ENCODE peak calls at places on chromosomes 3 and 15, in four cellular contexts. One of them, this sample, is unnamed.

GRCh38 chr3:25448750-25449684 is 21.0 kb downstream of the RARB start:
- DNase-seq in COR-L47: peak
- DNase-seq in NCI-H2081: peak
- DNase-seq in Right ventricle myocardium superior: peak
- DNase-seq in this sample: no peak

GRCh38 chr3:117131259-117131658 is 421.7 kb downstream of the TUSC7 start:
- DNase-seq in COR-L47: no peak
- DNase-seq in NCI-H2081: no peak
- DNase-seq in Right ventricle myocardium superior: peak
- DNase-seq in this sample: no peak

GRCh38 chr3:115800489-115801080 is 177.3 kb downstream of the GAP43 start:
- DNase-seq in COR-L47: no peak
- DNase-seq in NCI-H2081: no peak
- DNase-seq in Right ventricle myocardium superior: no peak
- DNase-seq in this sample: no peak

GRCh38 chr3:16059081-16059537 is 115.4 kb upstream of the GALNT15 start:
- DNase-seq in COR-L47: no peak
- DNase-seq in NCI-H2081: no peak
- DNase-seq in Right ventricle myocardium superior: no peak
- DNase-seq in this sample: no peak

GRCh38 chr15:92907229-92907628 is 7.1 kb downstream of the CHD2 start:
- DNase-seq in COR-L47: no peak
- DNase-seq in NCI-H2081: no peak
- DNase-seq in Right ventricle myocardium superior: no peak
- DNase-seq in this sample: no peak

GRCh38 chr3:196643761-196644160 is 4.3 kb downstream of the NRROS start:
- DNase-seq in COR-L47: no peak
- DNase-seq in NCI-H2081: no peak
- DNase-seq in Right ventricle myocardium superior: no peak
- DNase-seq in this sample: no peak

GRCh38 chr3:169964176-169964575 is 2.4 kb upstream of the SEC62 start:
- DNase-seq in COR-L47: no peak
- DNase-seq in NCI-H2081: no peak
- DNase-seq in Right ventricle myocardium superior: no peak
- DNase-seq in this sample: no peak

GRCh38 chr3:193563999-193564398 is 9.3 kb upstream of the ATP13A4 start:
- DNase-seq in COR-L47: peak
- DNase-seq in NCI-H2081: peak
- DNase-seq in Right ventricle myocardium superior: no peak
- DNase-seq in this sample: no peak

GRCh38 chr3:179608931-179609720 is 4.5 kb downstream of the NDUFB5 start:
- DNase-seq in COR-L47: no peak
- DNase-seq in NCI-H2081: no peak
- DNase-seq in Right ventricle myocardium superior: no peak
- DNase-seq in this sample: peak

GRCh38 chr3:29385056-29385455 is 104.2 kb downstream of the RBMS3 start:
- DNase-seq in COR-L47: no peak
- DNase-seq in NCI-H2081: no peak
- DNase-seq in Right ventricle myocardium superior: no peak
- DNase-seq in this sample: no peak

GRCh38 chr3:29194139-29194538 is 86.7 kb upstream of the RBMS3 start:
- DNase-seq in COR-L47: no peak
- DNase-seq in NCI-H2081: no peak
- DNase-seq in Right ventricle myocardium superior: no peak
- DNase-seq in this sample: no peak

GRCh38 chr15:100570282-100570681 is 31.7 kb downstream of the LINS1 start:
- DNase-seq in COR-L47: no peak
- DNase-seq in NCI-H2081: no peak
- DNase-seq in Right ventricle myocardium superior: no peak
- DNase-seq in this sample: no peak

GRCh38 chr3:71356272-71356671 is 227.3 kb downstream of the FOXP1 start:
- DNase-seq in COR-L47: no peak
- DNase-seq in NCI-H2081: no peak
- DNase-seq in Right ventricle myocardium superior: no peak
- DNase-seq in this sample: no peak

GRCh38 chr15:50248994-50249586 is 16.4 kb downstream of the HDC start:
- DNase-seq in COR-L47: no peak
- DNase-seq in NCI-H2081: no peak
- DNase-seq in Right ventricle myocardium superior: no peak
- DNase-seq in this sample: no peak

GRCh38 chr3:171831936-171832335 is 11.2 kb upstream of the TMEM212 start:
- DNase-seq in COR-L47: no peak
- DNase-seq in NCI-H2081: no peak
- DNase-seq in Right ventricle myocardium superior: no peak
- DNase-seq in this sample: no peak

GRCh38 chr3:23254875-23255274 is 51.7 kb downstream of the UBE2E2 start:
- DNase-seq in COR-L47: no peak
- DNase-seq in NCI-H2081: no peak
- DNase-seq in Right ventricle myocardium superior: no peak
- DNase-seq in this sample: no peak

GRCh38 chr15:71106802-71107500 is 8.3 kb upstream of the THSD4 start:
- DNase-seq in COR-L47: no peak
- DNase-seq in NCI-H2081: no peak
- DNase-seq in Right ventricle myocardium superior: no peak
- DNase-seq in this sample: no peak

GRCh38 chr3:30293621-30294240 is 312.7 kb upstream of the TGFBR2 start:
- DNase-seq in COR-L47: no peak
- DNase-seq in NCI-H2081: no peak
- DNase-seq in Right ventricle myocardium superior: no peak
- DNase-seq in this sample: no peak

GRCh38 chr3:137612293-137612692 is 151.8 kb upstream of the SOX14 start:
- DNase-seq in COR-L47: no peak
- DNase-seq in NCI-H2081: no peak
- DNase-seq in Right ventricle myocardium superior: no peak
- DNase-seq in this sample: no peak

GRCh38 chr3:138049157-138049919 is 39.4 kb downstream of the CLDN18 start:
- DNase-seq in COR-L47: no peak
- DNase-seq in NCI-H2081: no peak
- DNase-seq in Right ventricle myocardium superior: no peak
- DNase-seq in this sample: no peak

GRCh38 chr15:25762015-25762662 is 101.0 kb downstream of the ATP10A start:
- DNase-seq in COR-L47: no peak
- DNase-seq in NCI-H2081: no peak
- DNase-seq in Right ventricle myocardium superior: no peak
- DNase-seq in this sample: no peak

GRCh38 chr3:61627768-61628185 is 66.4 kb downstream of the PTPRG start:
- DNase-seq in COR-L47: no peak
- DNase-seq in NCI-H2081: no peak
- DNase-seq in Right ventricle myocardium superior: no peak
- DNase-seq in this sample: no peak

GRCh38 chr3:46693038-46693896 is at the start of gene ALS2CL:
- DNase-seq in COR-L47: no peak
- DNase-seq in NCI-H2081: no peak
- DNase-seq in Right ventricle myocardium superior: peak
- DNase-seq in this sample: peak

GRCh38 chr3:161104561-161105551 is at the start of gene B3GALNT1:
- DNase-seq in COR-L47: peak
- DNase-seq in NCI-H2081: peak
- DNase-seq in Right ventricle myocardium superior: peak
- DNase-seq in this sample: peak

GRCh38 chr15:45155739-45156138 is 25.9 kb downstream of the DUOX1 start:
- DNase-seq in COR-L47: no peak
- DNase-seq in NCI-H2081: no peak
- DNase-seq in Right ventricle myocardium superior: no peak
- DNase-seq in this sample: no peak

GRCh38 chr15:31153531-31153930 is 52.0 kb upstream of the TRPM1 start:
- DNase-seq in COR-L47: no peak
- DNase-seq in NCI-H2081: no peak
- DNase-seq in Right ventricle myocardium superior: no peak
- DNase-seq in this sample: no peak

This sample was measured in GM13977.